ENCODE peak calls at places on chromosome 14, in four cellular contexts. B, Z, E and S are unnamed samples.

GRCh38 chr14:49306152-49306751 is 279.9 kb downstream of the RPS29 start:
- DNase-seq in E (no peak), Z (no peak), B (no peak), S (no peak)

GRCh38 chr14:64510825-64511679 is 6.5 kb downstream of the ZBTB1 start:
- DNase-seq in B (peak), E (no peak), Z (no peak), S (peak)

GRCh38 chr14:95818581-95818980 is 58.1 kb upstream of the TUNAR start:
- DNase-seq in E (no peak), B (peak), Z (peak), S (no peak)

GRCh38 chr14:52023518-52023917 is 34.2 kb downstream of the RTRAF start:
- DNase-seq in Z (no peak), E (no peak), B (no peak), S (no peak)

GRCh38 chr14:101789222-101789621 is 27.7 kb downstream of the PPP2R5C start:
- DNase-seq in E (no peak), Z (peak), B (peak), S (no peak)

GRCh38 chr14:22337938-22338337 is 251.1 kb downstream of the DAD1 start:
- DNase-seq in B (no peak), Z (no peak), E (no peak), S (no peak)

GRCh38 chr14:90609376-90609775 is 206.9 kb downstream of the TTC7B start:
- DNase-seq in E (no peak), Z (no peak), B (no peak), S (no peak)

GRCh38 chr14:22375321-22375930 is 213.6 kb downstream of the DAD1 start:
- DNase-seq in E (no peak), Z (no peak), B (no peak), S (peak)

GRCh38 chr14:80109055-80109454 is 102.2 kb downstream of the DIO2 start:
- DNase-seq in B (no peak), E (no peak), Z (no peak), S (no peak)

GRCh38 chr14:91138511-91139359 is 24.9 kb downstream of the DGLUCY start:
- DNase-seq in Z (no peak), E (no peak), B (no peak), S (peak)

GRCh38 chr14:98594156-98594555 is 677.8 kb downstream of the BCL11B start:
- DNase-seq in E (no peak), Z (peak), B (no peak), S (no peak)

GRCh38 chr14:33587761-33588160 is 363.1 kb downstream of the EGLN3 start:
- DNase-seq in Z (no peak), E (no peak), B (no peak), S (no peak)

GRCh38 chr14:89266754-89267153 is 150.3 kb downstream of the FOXN3 start:
- DNase-seq in B (peak), E (no peak), Z (no peak), S (no peak)

GRCh38 chr14:54727929-54728328 is 161.0 kb downstream of the SAMD4A start:
- DNase-seq in B (peak), Z (no peak), E (no peak), S (no peak)

GRCh38 chr14:20454359-20454644 is 310 bp downstream of the OSGEP start:
- DNase-seq in E (peak), Z (peak), B (no peak), S (peak)

GRCh38 chr14:99062772-99063418 is 209.1 kb downstream of the BCL11B start:
- DNase-seq in E (no peak), Z (no peak), B (no peak), S (no peak)

GRCh38 chr14:68979021-68979721 is at the start of gene ACTN1:
- DNase-seq in E (peak), B (peak), Z (peak), S (peak)

GRCh38 chr14:31703056-31703455 is 141.9 kb downstream of the NUBPL start:
- DNase-seq in Z (no peak), B (no peak), E (no peak), S (no peak)

DNA sequence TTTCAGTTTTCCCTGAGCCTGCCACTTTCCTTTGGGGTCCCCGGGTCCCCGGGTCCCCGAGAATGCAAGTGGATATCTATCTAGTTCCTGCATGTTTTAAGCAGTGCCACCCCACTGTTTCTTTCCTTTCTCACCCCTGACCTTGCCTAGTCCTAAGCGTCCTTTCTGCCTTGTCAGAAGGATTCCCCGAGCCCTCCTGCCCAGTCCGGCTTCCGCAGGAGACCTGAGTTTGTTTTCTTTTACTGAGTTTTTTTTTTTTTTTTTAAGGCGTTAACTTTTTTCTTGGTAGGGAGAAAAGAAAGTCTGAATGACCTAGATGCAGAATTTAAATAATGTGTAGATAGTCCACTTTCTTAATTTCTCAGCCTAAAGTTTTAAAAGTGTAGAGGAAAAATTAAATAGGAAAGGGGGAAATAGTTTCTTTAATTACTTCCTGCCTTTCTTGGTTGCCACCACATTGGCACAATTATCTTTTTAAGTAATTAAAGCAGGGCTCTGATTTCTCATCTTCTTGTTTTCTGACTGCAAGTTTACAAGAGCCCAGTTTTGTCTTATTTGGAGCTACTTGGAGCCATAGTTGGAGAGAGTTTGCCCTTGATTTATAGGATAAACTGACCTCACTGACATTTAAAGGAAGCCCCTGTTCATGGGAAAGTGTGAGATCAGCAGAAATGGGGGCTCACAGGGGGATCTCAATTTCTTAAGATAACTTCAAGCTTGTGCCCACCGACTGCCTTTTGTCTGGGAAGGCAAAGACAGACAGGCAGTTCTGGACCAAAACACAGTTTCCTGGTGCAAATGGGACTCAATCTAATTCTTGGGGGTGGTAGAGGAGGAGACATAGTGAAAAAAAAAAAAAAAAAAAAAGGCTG is 2.9 kb downstream of the PAX9 start:
- DNase-seq in Z (no peak), B (no peak), E (no peak), S (no peak)
- TF ChIP-seq POLR2A in Z (no peak), B (no peak), E (no peak), S (no peak)

GRCh38 chr14:102898776-102899515 is 23.5 kb upstream of the AMN start:
- DNase-seq in Z (no peak), E (no peak), B (no peak), S (no peak)
- TF ChIP-seq POLR2A in Z (no peak), E (no peak), B (no peak), S (no peak)

GRCh38 chr14:59305231-59305630 is 116.8 kb downstream of the DAAM1 start:
- DNase-seq in Z (no peak), E (no peak), B (no peak), S (no peak)
- TF ChIP-seq POLR2A in Z (no peak), E (no peak), B (no peak), S (no peak)

GRCh38 chr14:60980811-60981625 is at the start of the genes SLC38A6 and TRMT5:
- DNase-seq in B (peak), Z (peak), E (peak), S (peak)
- TF ChIP-seq POLR2A in B (no peak), Z (peak), E (peak), S (peak)

DNA sequence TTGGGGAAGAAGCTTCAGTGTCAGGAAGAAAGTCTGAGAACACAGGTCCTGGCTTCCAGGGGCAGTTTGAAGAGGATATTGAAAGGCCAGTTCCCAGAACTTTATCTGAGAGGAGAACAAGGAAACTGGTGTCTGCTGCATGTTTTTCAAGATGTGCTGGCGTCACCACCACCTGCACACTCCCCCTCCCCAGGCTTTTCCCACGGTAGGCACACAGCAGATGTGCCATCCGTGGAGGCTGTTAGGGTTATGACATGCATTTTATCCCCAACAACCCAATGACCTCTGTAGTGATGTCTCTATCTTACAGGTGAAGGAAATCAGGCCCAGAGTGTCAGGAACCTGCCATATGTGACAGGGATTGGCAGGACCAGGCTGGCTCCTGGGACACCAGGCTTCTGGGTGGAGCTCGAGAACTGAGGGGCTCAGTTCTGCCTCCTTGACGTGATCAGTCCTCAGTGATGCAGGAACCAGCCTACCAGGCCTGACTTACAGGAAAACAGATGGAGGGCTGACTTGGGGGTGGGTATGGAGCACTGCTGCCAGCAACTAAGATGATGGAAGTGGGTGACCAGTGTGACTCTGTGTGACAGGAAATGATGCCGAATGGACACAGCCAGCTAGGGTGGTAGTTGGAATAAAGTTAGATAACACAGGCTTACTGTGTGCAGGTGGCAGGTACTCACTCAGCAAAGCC is 16.8 kb downstream of the SLC25A47 start:
- DNase-seq in B (peak), E (peak), Z (no peak), S (no peak)
- TF ChIP-seq POLR2A in B (no peak), E (no peak), Z (no peak), S (no peak)

DNA sequence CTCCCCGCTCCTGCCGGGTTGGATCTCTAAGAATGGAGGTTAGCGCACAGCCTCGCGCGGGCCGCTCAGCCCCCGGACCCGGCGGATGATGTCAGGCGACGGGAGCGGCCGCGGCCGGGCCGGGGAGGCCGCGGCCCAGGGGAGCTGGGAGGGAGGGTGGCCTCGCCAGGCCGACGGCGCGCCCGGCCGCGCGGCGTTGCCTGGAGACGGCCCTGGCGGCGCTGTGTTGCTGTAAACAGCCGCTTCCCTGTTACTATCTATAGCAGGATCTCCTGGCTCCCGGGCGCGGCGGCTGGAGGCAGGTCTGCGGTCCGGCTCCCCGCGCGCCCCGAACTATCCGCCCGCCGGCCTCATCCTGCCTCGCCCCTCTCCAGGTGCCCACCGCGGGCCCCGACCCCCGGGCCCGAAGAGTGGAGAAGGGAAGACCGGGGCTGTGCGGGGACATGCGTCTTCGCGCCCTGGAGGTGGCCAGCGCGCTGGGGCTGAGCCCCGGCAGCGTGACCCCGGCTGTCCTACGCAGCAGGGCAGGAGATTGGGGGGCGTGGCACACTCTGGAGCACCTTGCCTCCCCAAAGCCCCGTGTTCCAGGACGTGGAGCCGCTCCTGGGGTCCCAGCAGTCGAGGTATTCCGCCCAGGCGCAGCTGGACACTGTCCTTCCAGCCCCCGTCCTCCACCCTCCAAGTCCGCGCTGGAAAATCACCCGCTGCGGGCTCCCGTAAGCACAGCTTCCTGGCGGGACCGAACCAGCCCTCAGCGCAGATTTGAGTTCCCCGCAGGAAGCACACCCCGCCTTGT is 1.4 kb upstream of the FOS start:
- DNase-seq in E (peak), Z (peak), B (peak), S (peak)
- TF ChIP-seq POLR2A in E (peak), Z (peak), B (no peak), S (peak)

GRCh38 chr14:82403972-82404371 is 870.3 kb upstream of the SEL1L start:
- DNase-seq in Z (no peak), E (no peak), B (no peak), S (no peak)
- TF ChIP-seq POLR2A in Z (no peak), E (no peak), B (no peak), S (no peak)

GRCh38 chr14:58298477-58298879 is at the start of gene ARID4A:
- DNase-seq in B (peak), E (peak), Z (peak), S (no peak)
- TF ChIP-seq POLR2A in B (no peak), E (peak), Z (peak), S (peak)